ENCODE peak calls at places on chromosomes 5 and 9, in ten cellular contexts. O is astrocyte of the cerebellum; H is nephron progenitor cell; A is HFFc6; L is fibroblast of the aortic adventitia; R is IMR-90; U is type B pancreatic cell; M is pancreas; F is activated CD8-positive, alpha-beta T cell treated with anti-CD3 and anti-CD28 coated beads for 36 hours; T is neural crest cell. E is an unnamed sample.

GRCh38 chr5:170817195-170817594 is 33.7 kb downstream of the GABRP start:
- DNase-seq in O (no peak), H (no peak), A (no peak), L (no peak), R (peak), U (no peak), M (no peak), F (no peak), T (no peak), E (no peak)

GRCh38 chr9:76593011-76593347 is 134.0 kb downstream of the GCNT1 start:
- DNase-seq in O (no peak), H (no peak), A (no peak), L (no peak), R (no peak), U (no peak), M (no peak), F (no peak), T (no peak), E (no peak)

GRCh38 chr9:656918-657583 is 184.4 kb upstream of the DMRT1 start:
- DNase-seq in O (no peak), H (no peak), A (no peak), L (no peak), R (no peak), U (no peak), M (no peak), F (peak), T (no peak), E (no peak)

GRCh38 chr5:160460377-160461049 is 38.9 kb downstream of the PTTG1 start:
- DNase-seq in O (no peak), H (no peak), A (no peak), L (peak), R (no peak), U (no peak), M (no peak), F (no peak), T (no peak), E (no peak)

GRCh38 chr5:6766558-6767191 is 53.4 kb downstream of the TENT4A start:
- DNase-seq in O (no peak), H (no peak), A (peak), L (peak), R (peak), U (no peak), M (peak), F (peak), T (no peak), E (no peak)

GRCh38 chr9:134294228-134295071 is 31.8 kb upstream of the RXRA start:
- DNase-seq in O (no peak), H (peak), A (no peak), L (peak), R (no peak), U (no peak), M (no peak), F (no peak), T (no peak), E (no peak)

GRCh38 chr9:124835026-124835501 is 18.2 kb upstream of the WDR38 start:
- DNase-seq in O (peak), H (no peak), A (peak), L (peak), R (peak), U (no peak), M (peak), F (no peak), T (no peak), E (no peak)

GRCh38 chr9:94675008-94675841 is 35.9 kb upstream of the FBP1 start:
- DNase-seq in O (peak), H (no peak), A (peak), L (peak), R (peak), U (no peak), M (no peak), F (no peak), T (no peak), E (no peak)

GRCh38 chr5:167578977-167579700 is 712.3 kb upstream of the WWC1 start:
- DNase-seq in O (peak), H (no peak), A (peak), L (peak), R (peak), U (no peak), M (no peak), F (no peak), T (no peak), E (no peak)

GRCh38 chr9:87684627-87685204 is 41.2 kb upstream of the CTSL start:
- DNase-seq in O (no peak), H (peak), A (no peak), L (peak), R (peak), U (peak), M (peak), F (no peak), T (peak), E (no peak)

GRCh38 chr9:98989036-98990000 is 45.6 kb downstream of the COL15A1 start:
- DNase-seq in O (peak), H (no peak), A (peak), L (peak), R (peak), U (peak), M (no peak), F (no peak), T (no peak), E (no peak)

GRCh38 chr5:138257583-138257982 is 16.8 kb downstream of the GFRA3 start:
- DNase-seq in O (no peak), H (no peak), A (no peak), L (no peak), R (no peak), U (no peak), M (no peak), F (no peak), T (no peak), E (no peak)

GRCh38 chr9:5441043-5441442 is 3.3 kb upstream of the PLGRKT start:
- DNase-seq in O (no peak), H (no peak), A (peak), L (no peak), R (peak), U (no peak), M (no peak), F (no peak), T (no peak), E (no peak)

GRCh38 chr5:180007582-180007981 is 64.0 kb downstream of the RNF130 start:
- DNase-seq in O (no peak), H (no peak), A (no peak), L (no peak), R (no peak), U (no peak), M (no peak), F (no peak), T (no peak), E (no peak)

GRCh38 chr9:134214395-134214765 is 50.0 kb upstream of the RNU6ATAC start:
- DNase-seq in O (no peak), H (no peak), A (no peak), L (no peak), R (no peak), U (no peak), M (peak), F (peak), T (no peak), E (no peak)

GRCh38 chr5:175752826-175753535 is 95.1 kb downstream of the HRH2 start:
- DNase-seq in O (no peak), H (no peak), A (no peak), L (no peak), R (no peak), U (peak), M (no peak), F (no peak), T (no peak), E (no peak)

GRCh38 chr5:87499478-87500410 is 87.0 kb upstream of the CCNH start:
- DNase-seq in O (no peak), H (no peak), A (no peak), L (no peak), R (no peak), U (no peak), M (no peak), F (no peak), T (no peak), E (no peak)

GRCh38 chr5:86909461-86909881 is 291.7 kb downstream of the COX7C start:
- DNase-seq in O (peak), H (no peak), A (peak), L (peak), R (peak), U (no peak), M (no peak), F (no peak), T (no peak), E (no peak)

GRCh38 chr9:85089188-85089969 is 419.9 kb downstream of the NTRK2 start:
- DNase-seq in O (no peak), H (no peak), A (no peak), L (no peak), R (no peak), U (no peak), M (no peak), F (no peak), T (no peak), E (no peak)

GRCh38 chr9:134374301-134375010 is 48.2 kb downstream of the RXRA start:
- DNase-seq in O (no peak), H (no peak), A (no peak), L (no peak), R (no peak), U (no peak), M (no peak), F (no peak), T (no peak), E (peak)

GRCh38 chr5:116864157-116864837 is 289.7 kb upstream of the SEMA6A start:
- DNase-seq in O (no peak), H (peak), A (no peak), L (no peak), R (no peak), U (no peak), M (no peak), F (no peak), T (no peak), E (no peak)

GRCh38 chr5:160621503-160621902 is 199.8 kb downstream of the PTTG1 start:
- DNase-seq in O (no peak), H (no peak), A (no peak), L (no peak), R (no peak), U (no peak), M (no peak), F (no peak), T (no peak), E (no peak)

GRCh38 chr5:14239951-14240350 is 96.8 kb downstream of the TRIO start:
- DNase-seq in O (no peak), H (no peak), A (no peak), L (no peak), R (no peak), U (no peak), M (no peak), F (no peak), T (no peak), E (no peak)

GRCh38 chr9:68969538-68969937 is 44.4 kb downstream of the PRKACG start:
- DNase-seq in O (no peak), H (no peak), A (no peak), L (no peak), R (no peak), U (no peak), M (no peak), F (no peak), T (no peak), E (no peak)

GRCh38 chr5:16602182-16602581 is 14.6 kb downstream of the RETREG1 start:
- DNase-seq in O (no peak), H (no peak), A (no peak), L (no peak), R (no peak), U (no peak), M (no peak), F (no peak), T (no peak), E (no peak)

GRCh38 chr9:89677696-89678393 is 73.0 kb downstream of the GADD45G start:
- DNase-seq in O (no peak), H (peak), A (no peak), L (no peak), R (no peak), U (no peak), M (no peak), F (no peak), T (peak), E (no peak)

GRCh38 chr5:67896312-67896985 is 319.1 kb upstream of the PIK3R1 start:
- DNase-seq in O (no peak), H (no peak), A (no peak), L (no peak), R (no peak), U (no peak), M (no peak), F (peak), T (no peak), E (no peak)

GRCh38 chr5:78467744-78468357 is 107.4 kb downstream of the SCAMP1 start:
- DNase-seq in O (peak), H (no peak), A (peak), L (peak), R (peak), U (no peak), M (no peak), F (no peak), T (no peak), E (peak)

GRCh38 chr5:82295144-82295543 is 17.0 kb upstream of the RPS23 start:
- DNase-seq in O (no peak), H (no peak), A (no peak), L (peak), R (peak), U (no peak), M (no peak), F (no peak), T (no peak), E (no peak)

GRCh38 chr9:90167920-90168319 is 474.7 kb downstream of the DIRAS2 start:
- DNase-seq in O (no peak), H (no peak), A (no peak), L (no peak), R (no peak), U (no peak), M (no peak), F (no peak), T (no peak), E (no peak)

GRCh38 chr5:135930029-135930948 is 24.5 kb downstream of the LECT2 start:
- DNase-seq in O (no peak), H (peak), A (no peak), L (no peak), R (no peak), U (peak), M (peak), F (no peak), T (no peak), E (no peak)

GRCh38 chr5:10666531-10667305 is 94.3 kb downstream of the DAP start:
- DNase-seq in O (no peak), H (no peak), A (no peak), L (no peak), R (no peak), U (no peak), M (no peak), F (no peak), T (no peak), E (no peak)

GRCh38 chr5:178625679-178626483 is 969 bp downstream of the CLK4 start:
- DNase-seq in O (no peak), H (no peak), A (peak), L (peak), R (no peak), U (no peak), M (no peak), F (no peak), T (no peak), E (peak)

GRCh38 chr5:176844706-176845391 is 34.5 kb downstream of the UNC5A start:
- DNase-seq in O (no peak), H (no peak), A (peak), L (no peak), R (peak), U (no peak), M (no peak), F (no peak), T (no peak), E (no peak)

GRCh38 chr9:124040935-124041816 is 29.6 kb downstream of the LHX2 start:
- DNase-seq in O (no peak), H (peak), A (no peak), L (no peak), R (no peak), U (no peak), M (peak), F (peak), T (peak), E (peak)

GRCh38 chr5:93150311-93151012 is 430.6 kb downstream of the NR2F1-AS1 start:
- DNase-seq in O (no peak), H (no peak), A (peak), L (no peak), R (peak), U (no peak), M (no peak), F (no peak), T (no peak), E (no peak)

GRCh38 chr9:94178927-94179326 is 80.2 kb upstream of the ZNF169 start:
- DNase-seq in O (no peak), H (no peak), A (no peak), L (no peak), R (no peak), U (no peak), M (no peak), F (no peak), T (no peak), E (peak)

GRCh38 chr9:134505032-134505431 is 136.6 kb upstream of the COL5A1 start:
- DNase-seq in O (no peak), H (no peak), A (no peak), L (no peak), R (no peak), U (peak), M (peak), F (no peak), T (no peak), E (no peak)

GRCh38 chr5:174409070-174409469 is 315.3 kb upstream of the MSX2 start:
- DNase-seq in O (no peak), H (no peak), A (no peak), L (no peak), R (no peak), U (no peak), M (no peak), F (no peak), T (no peak), E (no peak)
- TF ChIP-seq CTCF in O (peak), H (no peak), A (no peak), L (peak), R (peak), U (peak), M (no peak), F (no peak), T (peak), E (no peak)

DNA sequence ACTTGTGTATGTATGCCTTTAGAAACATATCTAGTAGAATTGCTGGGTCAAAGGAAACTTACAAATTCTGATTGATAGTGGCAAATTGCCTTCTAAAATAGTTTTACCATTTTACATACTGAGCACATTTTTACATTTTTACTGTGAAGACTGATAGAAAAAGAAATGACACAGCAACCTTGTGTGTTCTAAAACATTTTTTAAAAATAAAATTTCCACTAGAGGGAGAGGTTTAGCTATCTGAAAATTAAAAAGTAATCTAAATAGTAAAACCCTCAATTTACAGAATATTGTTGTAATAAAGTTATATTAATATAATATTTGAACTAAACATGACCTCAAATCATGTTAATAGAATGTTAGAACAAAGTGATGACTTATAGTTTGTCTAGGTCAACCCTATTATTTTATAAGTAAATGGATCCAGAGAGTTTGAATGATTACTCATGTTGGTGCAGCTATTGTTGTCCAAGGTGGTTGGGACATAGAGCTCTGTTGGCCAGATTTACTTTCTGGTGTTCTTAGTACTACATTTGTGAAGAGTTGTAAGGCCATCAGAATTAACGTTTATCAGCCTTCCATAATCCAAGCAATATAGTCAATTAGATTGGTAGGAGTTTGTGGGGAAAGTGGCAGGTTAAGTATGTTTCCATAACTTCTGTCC is 17.2 kb downstream of the CENPP start:
- DNase-seq in O (no peak), H (no peak), A (no peak), L (peak), R (peak), U (no peak), M (no peak), F (no peak), T (no peak), E (no peak)
- TF ChIP-seq CTCF in O (no peak), H (no peak), A (peak), L (peak), R (peak), U (peak), M (no peak), F (no peak), T (no peak), E (no peak)

GRCh38 chr9:72696481-72696880 is 175.1 kb downstream of the TMC1 start:
- DNase-seq in O (no peak), H (no peak), A (no peak), L (no peak), R (no peak), U (no peak), M (no peak), F (no peak), T (no peak), E (no peak)

GRCh38 chr9:72691671-72692070 is 170.3 kb downstream of the TMC1 start:
- DNase-seq in O (no peak), H (no peak), A (no peak), L (no peak), R (no peak), U (no peak), M (no peak), F (no peak), T (no peak), E (no peak)

GRCh38 chr9:72695365-72695764 is 174.0 kb downstream of the TMC1 start:
- DNase-seq in O (no peak), H (no peak), A (no peak), L (no peak), R (no peak), U (no peak), M (no peak), F (no peak), T (no peak), E (no peak)
- TF ChIP-seq CTCF in O (no peak), H (no peak), A (no peak), L (no peak), R (no peak), U (no peak), M (no peak), F (no peak), T (no peak), E (no peak)

GRCh38 chr9:2363138-2363745 is 258.3 kb upstream of the VLDLR start:
- DNase-seq in O (no peak), H (no peak), A (no peak), L (peak), R (no peak), U (no peak), M (no peak), F (no peak), T (no peak), E (no peak)

GRCh38 chr9:2373648-2374047 is 247.9 kb upstream of the VLDLR start:
- DNase-seq in O (no peak), H (no peak), A (no peak), L (no peak), R (no peak), U (no peak), M (no peak), F (no peak), T (no peak), E (no peak)

GRCh38 chr9:2362170-2362569 is 259.4 kb upstream of the VLDLR start:
- DNase-seq in O (no peak), H (no peak), A (no peak), L (no peak), R (no peak), U (no peak), M (no peak), F (no peak), T (no peak), E (no peak)

GRCh38 chr9:2367970-2368369 is 253.6 kb upstream of the VLDLR start:
- DNase-seq in O (no peak), H (no peak), A (no peak), L (no peak), R (no peak), U (no peak), M (no peak), F (no peak), T (no peak), E (no peak)
- TF ChIP-seq CTCF in O (no peak), H (no peak), A (peak), L (no peak), R (no peak), U (peak), M (no peak), F (no peak), T (no peak), E (no peak)

GRCh38 chr5:90477073-90477472 is 2.4 kb downstream of the POLR3G start:
- DNase-seq in O (no peak), H (peak), A (no peak), L (no peak), R (no peak), U (no peak), M (no peak), F (no peak), T (no peak), E (no peak)

GRCh38 chr5:90473321-90474234 is 993 bp downstream of the MBLAC2 start:
- DNase-seq in O (no peak), H (peak), A (no peak), L (peak), R (peak), U (peak), M (no peak), F (peak), T (peak), E (peak)

GRCh38 chr5:90475436-90475980 is 844 bp downstream of the POLR3G start:
- DNase-seq in O (no peak), H (peak), A (no peak), L (no peak), R (no peak), U (no peak), M (no peak), F (no peak), T (no peak), E (no peak)

GRCh38 chr5:90472783-90473182 is 1.8 kb downstream of the MBLAC2 start:
- DNase-seq in O (no peak), H (no peak), A (no peak), L (no peak), R (no peak), U (no peak), M (no peak), F (no peak), T (no peak), E (no peak)

GRCh38 chr5:90474235-90475107 is at the start of the genes MBLAC2 and POLR3G:
- DNase-seq in O (peak), H (peak), A (peak), L (peak), R (peak), U (peak), M (peak), F (peak), T (peak), E (peak)
- TF ChIP-seq CTCF in O (peak), H (peak), A (peak), L (peak), R (peak), U (peak), M (peak), F (peak), T (peak), E (peak)

DNA sequence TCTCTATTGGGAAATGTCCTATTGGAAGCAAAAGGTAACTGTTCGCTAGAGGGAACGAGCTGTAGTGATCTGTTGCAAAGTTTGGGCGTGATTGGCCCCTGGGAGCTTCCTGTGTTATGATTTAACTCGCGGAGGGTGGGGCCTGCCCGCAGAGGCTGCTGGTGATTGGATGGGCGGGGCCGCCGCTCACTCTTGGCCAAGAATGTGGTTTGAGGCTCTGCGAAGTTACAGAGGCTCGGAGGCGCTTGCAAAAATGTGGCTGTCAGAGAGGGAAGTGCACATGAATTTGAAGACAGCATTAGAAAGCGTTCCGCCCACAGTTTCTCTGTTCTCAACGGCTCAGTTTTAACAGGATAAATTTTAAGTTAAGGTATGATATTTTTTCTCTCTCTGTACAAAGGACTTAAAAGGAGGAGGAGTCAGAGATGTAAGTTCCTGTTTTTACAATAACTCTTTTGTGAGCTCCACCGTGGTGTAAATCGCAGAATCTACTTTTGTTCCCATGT is 46.9 kb downstream of the CNTRL start:
- DNase-seq in O (peak), H (peak), A (peak), L (peak), R (peak), U (peak), M (peak), F (peak), T (peak), E (peak)
- TF ChIP-seq CTCF in O (peak), H (no peak), A (peak), L (peak), R (peak), U (peak), M (peak), F (no peak), T (peak), E (no peak)